ENCODE peak calls at places on chromosomes 12 and 14, in nine cellular contexts. O is CD4-positive, alpha-beta T cell; P is mammary epithelial cell; T is right lobe of liver; N is PC-3; J is tibial nerve; K is BJ; G is left ventricle myocardium inferior; Q is Caco-2. H is an unnamed sample.

GRCh38 chr12:46209914-46210834 is 58.7 kb downstream of the SLC38A1 start:
- DNase-seq in N (peak; percentile 91), Q (no peak), J (no peak), G (peak; percentile 41), O (peak; percentile 55), T (peak; percentile 51), P (peak; percentile 96), K (no peak), H (no peak)

GRCh38 chr14:26163761-26164160 is 434.1 kb downstream of the NOVA1 start:
- DNase-seq in N (peak; percentile 43), P (no peak), O (no peak), G (no peak), T (no peak), K (no peak), Q (peak; percentile 29), J (no peak), H (no peak)

GRCh38 chr12:40525054-40525453 is 167.2 kb upstream of the CNTN1 start:
- DNase-seq in P (no peak), Q (no peak), K (no peak), T (no peak), N (no peak), G (no peak), O (no peak), J (no peak), H (no peak)

GRCh38 chr14:61322011-61322798 is 826 bp downstream of the PRKCH start:
- DNase-seq in T (peak; percentile 62), J (no peak), K (no peak), G (peak; percentile 55), P (peak; percentile 89), N (peak; percentile 85), Q (peak; percentile 54), O (peak; percentile 37), H (no peak)

GRCh38 chr14:52175982-52176502 is 91.5 kb upstream of the PTGDR start:
- DNase-seq in O (peak; percentile 23), T (no peak), N (no peak), G (no peak), J (no peak), K (no peak), Q (no peak), P (no peak), H (no peak)

GRCh38 chr12:12010277-12011031 is 60.3 kb upstream of the BCL2L14 start:
- DNase-seq in T (peak; percentile 61), P (peak; percentile 88), J (no peak), G (peak; percentile 36), Q (no peak), K (no peak), N (peak; percentile 54), O (peak; percentile 42), H (no peak)

GRCh38 chr14:72894623-72895378 is 900 bp upstream of the DPF3 start:
- DNase-seq in Q (no peak), G (peak; percentile 24), J (no peak), P (no peak), N (peak; percentile 55), O (no peak), K (no peak), T (peak; percentile 28), H (no peak)

GRCh38 chr14:55702501-55702900 is 122.5 kb downstream of the KTN1 start:
- DNase-seq in K (no peak), J (no peak), G (no peak), Q (no peak), T (no peak), O (no peak), P (no peak), N (no peak), H (no peak)

GRCh38 chr12:24293549-24293948 is 344.1 kb upstream of the SOX5 start:
- DNase-seq in G (no peak), Q (no peak), T (no peak), J (no peak), P (no peak), N (no peak), K (no peak), O (no peak), H (no peak)

GRCh38 chr12:93621986-93622385 is 49.5 kb downstream of the SOCS2 start:
- DNase-seq in K (no peak), J (no peak), P (no peak), N (no peak), G (no peak), T (no peak), Q (no peak), O (no peak), H (no peak)

GRCh38 chr12:131860472-131861260 is 32.5 kb downstream of the MMP17 start:
- DNase-seq in G (peak; percentile 41), K (peak; percentile 62), N (peak; percentile 95), J (peak; percentile 32), Q (peak; percentile 96), O (no peak), T (peak; percentile 93), P (peak; percentile 37), H (no peak)

GRCh38 chr12:103667129-103667528 is 80.1 kb downstream of the STAB2 start:
- DNase-seq in K (no peak), G (no peak), T (no peak), N (no peak), Q (no peak), J (no peak), P (no peak), O (no peak), H (no peak)

GRCh38 chr12:19461986-19462385 is 22.7 kb downstream of the AEBP2 start:
- DNase-seq in P (no peak), Q (no peak), G (no peak), K (no peak), T (no peak), O (no peak), N (no peak), J (no peak), H (no peak)

GRCh38 chr14:23173039-23173438 is 10.4 kb downstream of the SLC7A8 start:
- DNase-seq in P (no peak), O (no peak), Q (no peak), N (no peak), K (no peak), T (no peak), J (no peak), G (no peak), H (no peak)
- H3K27me3 ChIP-seq in P (no peaks in the 10 kb centered on the region), O (peaks cover 3% of the 10 kb centered on the region), Q (no peaks in the 10 kb centered on the region), N (peaks cover 15% of the 10 kb centered on the region), K (no peaks in the 10 kb centered on the region), T (no peaks in the 10 kb centered on the region), J (peaks cover 4% of the 10 kb centered on the region), G (no peaks in the 10 kb centered on the region), H (no peaks in the 10 kb centered on the region)

DNA sequence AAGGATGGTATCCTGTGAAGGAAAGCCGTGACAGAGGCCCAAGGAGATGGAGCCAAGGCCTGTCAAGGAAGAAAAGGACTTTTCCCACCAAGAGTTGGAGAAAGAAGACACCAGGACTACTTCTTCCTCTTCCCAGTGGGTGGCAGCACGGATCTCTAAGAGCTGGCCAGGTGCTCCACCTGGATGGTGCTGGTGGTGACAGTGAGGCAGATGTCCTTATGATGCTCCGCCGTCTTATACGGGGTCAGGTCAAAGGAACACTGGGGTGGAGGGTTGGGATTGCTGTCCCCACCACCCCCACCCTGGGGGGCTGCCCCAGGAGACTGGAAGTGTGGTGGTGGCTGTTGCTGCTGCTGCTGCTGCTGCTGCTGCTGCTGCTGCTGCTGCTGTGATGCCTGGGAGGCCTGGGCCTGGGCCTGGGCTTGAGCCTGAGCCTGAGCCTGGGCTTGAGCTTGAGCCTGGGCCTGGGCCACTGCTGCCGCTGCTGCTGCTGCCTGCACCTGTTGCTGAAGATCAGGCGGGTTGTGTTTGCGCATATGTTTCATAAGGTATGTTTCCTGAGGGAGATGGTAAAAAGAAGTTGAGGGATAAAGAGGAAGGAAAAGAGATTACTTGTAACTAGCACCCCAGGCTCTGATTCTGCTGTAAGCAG is 4.8 kb upstream of the ING4 start:
- DNase-seq in O (no peak), N (peak; percentile 32), J (no peak), Q (peak; percentile 66), P (no peak), K (no peak), T (no peak), G (no peak), H (no peak)
- TF ChIP-seq CTCF in O (no peak), N (peak; percentile 44), J (no peak), Q (peak; percentile 51), P (peak; percentile 41), K (no peak), T (peak; percentile 14), G (no peak), H (no peak)

GRCh38 chr14:23929822-23930294 is 23.7 kb upstream of the DHRS4 start:
- DNase-seq in Q (peak; percentile 67), K (no peak), N (peak; percentile 86), T (peak; percentile 65), P (peak; percentile 39), O (peak; percentile 79), J (peak; percentile 78), G (peak; percentile 67), H (peak; percentile 60)
- H3K27me3 ChIP-seq in Q (no peaks in the 10 kb centered on the region), K (no peaks in the 10 kb centered on the region), N (no peaks in the 10 kb centered on the region), T (no peaks in the 10 kb centered on the region), P (no peaks in the 10 kb centered on the region), O (peaks cover 6% of the 10 kb centered on the region), J (no peaks in the 10 kb centered on the region), G (no peaks in the 10 kb centered on the region), H (no peaks in the 10 kb centered on the region)

DNA sequence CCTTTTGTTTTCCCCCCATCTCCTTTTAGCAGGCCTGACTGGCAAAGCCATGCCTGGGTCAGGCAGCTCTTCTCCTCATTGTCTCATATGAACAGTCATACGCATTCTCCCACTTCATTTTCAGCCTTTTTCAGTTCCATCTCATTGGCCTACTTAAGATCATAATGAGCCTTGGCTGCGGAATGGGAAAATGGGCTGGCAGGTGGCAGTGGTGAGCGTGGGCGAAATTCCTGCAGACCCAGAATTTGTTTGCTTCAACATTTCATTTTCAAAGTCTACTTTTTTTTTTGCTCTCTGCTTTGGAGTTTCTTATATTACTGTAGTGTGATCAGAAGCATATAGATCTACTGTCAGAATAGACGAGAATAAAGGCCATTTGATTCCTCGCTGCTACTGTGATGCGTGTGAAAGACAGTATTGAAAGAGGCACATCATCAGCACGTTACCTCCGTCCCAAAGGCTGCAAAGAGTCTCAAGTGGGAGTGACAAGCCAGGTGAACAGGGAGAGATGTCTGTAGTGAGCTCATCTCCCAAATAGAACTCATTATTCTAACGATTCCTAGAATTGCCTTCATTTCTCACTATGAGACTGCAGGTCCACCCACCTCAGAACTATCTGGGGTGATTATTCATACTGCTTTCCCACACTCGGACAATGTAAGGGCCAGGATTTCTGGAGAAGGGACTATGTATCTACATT is 73.7 kb downstream of the TBK1 start:
- DNase-seq in N (no peak), T (no peak), Q (no peak), G (no peak), P (no peak), J (no peak), K (no peak), O (no peak), H (no peak)
- TF ChIP-seq CTCF in N (peak; percentile 11), T (no peak), Q (no peak), G (no peak), P (no peak), J (no peak), K (no peak), O (no peak), H (no peak)

DNA sequence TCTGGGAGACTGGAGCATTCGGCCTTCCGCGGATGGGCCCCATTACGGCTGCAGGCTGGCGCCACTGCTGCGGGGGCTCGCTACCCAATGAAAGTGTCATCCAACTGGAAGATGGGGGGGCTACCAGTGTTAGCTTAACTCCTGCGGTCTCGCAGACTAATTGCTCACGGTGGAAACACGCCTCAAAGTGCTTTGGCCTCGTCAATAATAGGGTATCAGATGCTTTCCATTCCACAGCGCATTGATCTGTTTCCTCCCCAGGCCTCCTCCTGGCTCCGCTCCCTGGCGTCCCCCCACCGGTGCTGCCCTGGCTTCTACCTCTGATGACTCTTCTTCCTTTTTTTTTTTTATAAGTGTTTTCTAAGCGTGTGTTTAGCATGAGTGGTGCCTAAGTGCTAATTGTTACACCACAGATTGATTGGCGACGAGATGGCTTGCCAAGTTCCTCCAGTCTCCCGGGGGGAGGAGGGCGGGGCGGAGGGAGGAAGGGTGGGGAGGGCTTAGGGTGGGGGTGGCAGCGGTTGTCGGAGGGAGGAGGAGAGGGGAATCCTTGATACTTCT is 678.2 kb downstream of the MED13L start:
- DNase-seq in K (no peak), Q (no peak), O (no peak), N (no peak), T (no peak), J (no peak), G (peak; percentile 35), P (no peak), H (no peak)
- H3K27me3 ChIP-seq in K (no peaks in the 10 kb centered on the region), Q (no peaks in the 10 kb centered on the region), O (peaks cover 6% of the 10 kb centered on the region), N (peaks cover 59% of the 10 kb centered on the region), T (no peaks in the 10 kb centered on the region), J (no peaks in the 10 kb centered on the region), G (peaks cover 93% of the 10 kb centered on the region), P (peaks cover 3% of the 10 kb centered on the region), H (no peaks in the 10 kb centered on the region)